ENCODE peak calls at places on chromosomes 6 and 20, in six cellular contexts. V is mesothelial cell of epicardium; S is stimulated activated effector memory CD8-positive, alpha-beta T cell treated with anti-CD3 and anti-CD28 coated beads, Interleukin-12 subunit alpha, Interleukin-12 subunit beta, amount 100 ng/mL, for 72 hours; U is GM12865; R is C1 segment of cervical spinal cord; A is NCI-H2029. Y is an unnamed sample.

GRCh38 chr6:40346241-40346640 is 240.9 kb downstream of the LRFN2 start:
- DNase-seq in V (no peak), S (no peak), U (no peak), R (no peak), A (no peak), Y (no peak)

GRCh38 chr6:16670183-16670582 is 91.1 kb downstream of the ATXN1 start:
- DNase-seq in V (no peak), S (no peak), U (peak), R (no peak), A (no peak), Y (peak)

GRCh38 chr20:59751075-59751711 is 146.9 kb downstream of the PHACTR3 start:
- DNase-seq in V (no peak), S (peak), U (peak), R (peak), A (no peak), Y (peak)

GRCh38 chr20:32354592-32355416 is 3.3 kb upstream of the ASXL1 start:
- DNase-seq in V (no peak), S (peak), U (peak), R (no peak), A (no peak), Y (no peak)

GRCh38 chr20:36401336-36401735 is 95.2 kb downstream of the DLGAP4 start:
- DNase-seq in V (no peak), S (no peak), U (no peak), R (no peak), A (no peak), Y (peak)

GRCh38 chr20:11712611-11713160 is 205.0 kb upstream of the BTBD3 start:
- DNase-seq in V (no peak), S (no peak), U (no peak), R (no peak), A (no peak), Y (no peak)

GRCh38 chr6:26240157-26240980 is 124.6 kb upstream of the BTN3A2 start:
- DNase-seq in V (no peak), S (peak), U (peak), R (no peak), A (no peak), Y (no peak)

GRCh38 chr6:157187182-157188093 is 135.9 kb downstream of the TMEM242 start:
- DNase-seq in V (no peak), S (no peak), U (no peak), R (no peak), A (peak), Y (no peak)

GRCh38 chr6:53811746-53812145 is 16.9 kb downstream of the LRRC1 start:
- DNase-seq in V (no peak), S (no peak), U (no peak), R (no peak), A (no peak), Y (peak)